ENCODE peak calls at places on chromosomes 1 and 21, in six cellular contexts. M, W, K, G, N and F are unnamed samples.

GRCh38 chr1:26354972-26355371 is 1.0 kb upstream of the CRYBG2 start:
- DNase-seq in G (no peak), N (no peak), M (no peak), K (no peak), W (no peak), F (no peak)

GRCh38 chr1:187566371-187566770 is 737.6 kb downstream of the PLA2G4A start:
- DNase-seq in W (no peak), K (no peak), M (peak), N (no peak), G (no peak), F (peak)

GRCh38 chr1:38246955-38247952 is 200.7 kb upstream of the POU3F1 start:
- DNase-seq in N (no peak), M (peak), W (peak), K (peak), G (peak), F (peak)

GRCh38 chr1:38818706-38819439 is 40.7 kb downstream of the RRAGC start:
- DNase-seq in G (peak), M (no peak), K (no peak), N (no peak), W (no peak), F (no peak)

GRCh38 chr1:24872446-24872845 is 57.6 kb downstream of the RUNX3 start:
- DNase-seq in M (no peak), K (no peak), G (no peak), N (no peak), W (no peak), F (no peak)

GRCh38 chr1:21261551-21262281 is 28.5 kb downstream of the ECE1 start:
- DNase-seq in N (peak), M (peak), W (peak), G (no peak), K (peak), F (peak)

GRCh38 chr1:161200421-161200991 is 1.7 kb upstream of the ADAMTS4 start:
- DNase-seq in M (no peak), N (no peak), K (no peak), W (no peak), G (no peak), F (no peak)

GRCh38 chr1:206489980-206490534 is 17.3 kb upstream of the RASSF5 start:
- DNase-seq in M (peak), W (peak), K (peak), N (peak), G (peak), F (no peak)

GRCh38 chr1:24769656-24770651 is 24.7 kb downstream of the CLIC4 start:
- DNase-seq in N (peak), G (no peak), W (no peak), M (peak), K (no peak), F (peak)

GRCh38 chr1:110645962-110646735 is 28.6 kb downstream of the KCNA3 start:
- DNase-seq in G (no peak), K (no peak), M (peak), W (no peak), N (peak), F (peak)

GRCh38 chr1:191498318-191498717 is 659.9 kb upstream of the RGS18 start:
- DNase-seq in N (peak), M (peak), K (no peak), G (no peak), W (no peak), F (no peak)

GRCh38 chr1:67211589-67212563 is 45.6 kb downstream of the IL23R start:
- DNase-seq in W (no peak), G (peak), M (peak), N (peak), K (peak), F (no peak)

GRCh38 chr1:26537951-26538352 is 8.4 kb downstream of the RPS6KA1 start:
- DNase-seq in G (no peak), N (peak), M (peak), W (peak), K (peak), F (no peak)

GRCh38 chr1:32801096-32801713 is 16.0 kb downstream of the YARS1 start:
- DNase-seq in W (no peak), G (no peak), K (no peak), M (peak), N (no peak), F (no peak)

GRCh38 chr1:99647460-99647859 is 1.5 kb downstream of the PALMD start:
- DNase-seq in K (no peak), N (no peak), M (no peak), G (no peak), W (no peak), F (no peak)

GRCh38 chr21:34340062-34340461 is 23.7 kb upstream of the KCNE2 start:
- DNase-seq in W (no peak), N (no peak), M (no peak), G (no peak), K (no peak), F (no peak)

GRCh38 chr1:39666772-39667171 is 5.1 kb downstream of the NT5C1A start:
- DNase-seq in W (no peak), N (no peak), K (no peak), M (no peak), G (no peak), F (no peak)

GRCh38 chr1:109385417-109385816 is 12.3 kb downstream of the SORT1 start:
- DNase-seq in N (no peak), K (peak), W (no peak), M (no peak), G (no peak), F (peak)

GRCh38 chr1:39895096-39895495 is 6.6 kb downstream of the MYCL start:
- DNase-seq in G (no peak), K (no peak), M (peak), W (no peak), N (peak), F (no peak)

GRCh38 chr1:244163861-244164562 is 112.9 kb downstream of the ZBTB18 start:
- DNase-seq in W (no peak), K (peak), N (peak), M (peak), G (no peak), F (peak)

GRCh38 chr21:38773108-38774061 is 32.3 kb upstream of the ETS2 start:
- DNase-seq in W (no peak), M (peak), K (no peak), G (no peak), N (peak), F (peak)

GRCh38 chr1:37477946-37478345 is 3.6 kb downstream of the ZC3H12A start:
- DNase-seq in M (no peak), G (no peak), N (no peak), K (peak), W (no peak), F (no peak)

GRCh38 chr1:27602510-27603319 is 1.2 kb downstream of the AHDC1 start:
- DNase-seq in M (peak), W (peak), N (no peak), K (peak), G (peak), F (no peak)

GRCh38 chr1:151681921-151682320 is 34.7 kb downstream of the CELF3 start:
- DNase-seq in G (no peak), K (no peak), N (no peak), M (peak), W (no peak), F (no peak)

GRCh38 chr1:113042336-113043143 is 30.5 kb upstream of the LRIG2 start:
- DNase-seq in M (peak), K (peak), G (peak), W (peak), N (peak), F (peak)
- H3K4me3 ChIP-seq in M (no peak), K (no peak), G (no peak), W (no peak), N (no peak), F (no peak)

GRCh38 chr1:226733309-226733708 is 5.8 kb downstream of the ITPKB start:
- DNase-seq in G (no peak), K (no peak), W (no peak), M (no peak), N (no peak), F (no peak)
- H3K4me3 ChIP-seq in G (no peak), K (no peak), W (no peak), M (no peak), N (no peak), F (no peak)

DNA sequence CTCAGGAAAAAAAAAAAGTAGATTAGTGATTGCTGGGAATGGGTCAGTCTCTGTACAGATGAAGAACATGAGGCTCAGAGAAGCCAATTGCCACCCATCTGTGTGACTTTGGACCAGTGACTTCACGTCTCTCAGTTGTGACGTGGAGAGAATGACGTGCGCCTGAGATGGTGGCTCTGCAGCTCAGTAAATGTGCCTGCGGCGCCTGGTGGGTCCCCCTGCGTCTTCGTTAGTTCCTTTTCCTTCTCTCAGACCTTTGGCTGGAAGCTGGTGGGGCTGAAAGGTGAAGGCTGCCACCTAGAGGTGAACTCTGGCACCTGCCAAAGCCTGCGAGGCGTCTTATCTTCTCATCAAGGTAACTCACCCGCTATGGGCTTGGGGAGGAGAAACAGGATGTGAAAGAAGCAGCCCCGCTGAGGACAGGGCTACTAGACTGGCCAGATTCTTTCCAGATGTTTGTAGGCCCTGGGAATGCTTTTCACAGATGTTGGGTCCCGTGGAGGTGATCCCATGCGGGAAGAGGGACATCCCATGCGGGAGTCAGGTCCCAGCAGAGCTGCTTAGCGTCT is 8.7 kb upstream of the E2F2 start:
- DNase-seq in K (peak), M (peak), W (peak), N (peak), G (peak), F (no peak)
- H3K4me3 ChIP-seq in K (no peak), M (peak), W (no peak), N (peak), G (peak), F (no peak)

GRCh38 chr1:3390291-3390690 is 64.2 kb upstream of the ARHGEF16 start:
- DNase-seq in N (no peak), W (no peak), G (no peak), K (no peak), M (no peak), F (no peak)

GRCh38 chr1:3393987-3394920 is 60.2 kb upstream of the ARHGEF16 start:
- DNase-seq in W (no peak), K (no peak), N (no peak), M (no peak), G (no peak), F (no peak)

GRCh38 chr1:3391711-3392110 is 62.8 kb upstream of the ARHGEF16 start:
- DNase-seq in N (no peak), G (no peak), W (no peak), M (no peak), K (no peak), F (no peak)

GRCh38 chr1:3396411-3396810 is 58.1 kb upstream of the ARHGEF16 start:
- DNase-seq in W (no peak), G (no peak), M (no peak), K (no peak), N (no peak), F (no peak)

GRCh38 chr1:3393024-3393986 is 61.2 kb upstream of the ARHGEF16 start:
- DNase-seq in G (peak), N (no peak), K (no peak), W (no peak), M (peak), F (no peak)
- H3K4me3 ChIP-seq in G (no peak), N (no peak), K (no peak), W (no peak), M (no peak), F (no peak)

DNA sequence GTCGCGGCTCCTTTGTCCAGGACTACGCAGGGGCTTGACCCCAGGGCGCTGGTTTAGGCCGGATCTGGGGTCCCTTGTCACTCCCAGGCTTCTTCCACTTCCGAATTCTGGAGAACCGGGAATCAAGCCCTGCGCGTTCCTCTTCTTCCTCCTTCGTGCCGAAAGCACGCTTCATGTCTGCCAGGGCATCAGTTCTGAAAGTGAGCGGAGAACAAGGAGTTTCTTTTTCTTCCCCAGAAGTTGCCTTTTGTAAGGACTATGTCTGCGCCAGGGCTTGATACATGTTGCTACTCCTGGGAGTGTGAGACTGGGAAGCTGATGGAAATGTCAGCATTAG is 196.0 kb upstream of the LMO4 start:
- DNase-seq in M (no peak), N (no peak), K (no peak), W (no peak), G (no peak), F (no peak)
- H3K4me3 ChIP-seq in M (no peak), N (no peak), K (no peak), W (peak), G (no peak), F (no peak)

DNA sequence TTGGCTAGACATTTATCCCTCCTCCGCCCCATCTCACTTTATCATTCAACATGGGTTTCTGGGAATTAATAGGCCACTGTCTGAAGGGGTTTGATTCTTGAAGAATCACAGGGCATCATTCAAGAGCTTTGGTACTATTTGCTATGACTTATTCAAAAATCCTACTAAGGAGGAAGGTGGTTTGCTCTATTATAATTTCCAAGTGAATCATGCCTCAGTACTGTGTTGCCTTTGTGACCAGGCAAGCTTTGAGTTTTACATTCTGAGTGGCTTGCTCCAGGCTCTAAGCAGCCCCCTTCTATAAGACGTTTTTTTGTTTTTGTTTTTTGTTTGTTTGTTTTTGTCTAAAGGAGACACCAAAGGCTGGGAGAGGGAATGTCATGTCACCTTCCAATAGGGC is 2.6 kb downstream of the C1orf21 start:
- DNase-seq in G (no peak), N (peak), K (no peak), W (no peak), M (no peak), F (no peak)
- H3K4me3 ChIP-seq in G (no peak), N (peak), K (peak), W (no peak), M (no peak), F (no peak)

GRCh38 chr1:2628191-2628932 is 4.5 kb downstream of the MMEL1 start:
- DNase-seq in N (no peak), K (no peak), M (no peak), W (no peak), G (no peak), F (no peak)
- H3K4me3 ChIP-seq in N (no peak), K (no peak), M (no peak), W (no peak), G (no peak), F (no peak)

DNA sequence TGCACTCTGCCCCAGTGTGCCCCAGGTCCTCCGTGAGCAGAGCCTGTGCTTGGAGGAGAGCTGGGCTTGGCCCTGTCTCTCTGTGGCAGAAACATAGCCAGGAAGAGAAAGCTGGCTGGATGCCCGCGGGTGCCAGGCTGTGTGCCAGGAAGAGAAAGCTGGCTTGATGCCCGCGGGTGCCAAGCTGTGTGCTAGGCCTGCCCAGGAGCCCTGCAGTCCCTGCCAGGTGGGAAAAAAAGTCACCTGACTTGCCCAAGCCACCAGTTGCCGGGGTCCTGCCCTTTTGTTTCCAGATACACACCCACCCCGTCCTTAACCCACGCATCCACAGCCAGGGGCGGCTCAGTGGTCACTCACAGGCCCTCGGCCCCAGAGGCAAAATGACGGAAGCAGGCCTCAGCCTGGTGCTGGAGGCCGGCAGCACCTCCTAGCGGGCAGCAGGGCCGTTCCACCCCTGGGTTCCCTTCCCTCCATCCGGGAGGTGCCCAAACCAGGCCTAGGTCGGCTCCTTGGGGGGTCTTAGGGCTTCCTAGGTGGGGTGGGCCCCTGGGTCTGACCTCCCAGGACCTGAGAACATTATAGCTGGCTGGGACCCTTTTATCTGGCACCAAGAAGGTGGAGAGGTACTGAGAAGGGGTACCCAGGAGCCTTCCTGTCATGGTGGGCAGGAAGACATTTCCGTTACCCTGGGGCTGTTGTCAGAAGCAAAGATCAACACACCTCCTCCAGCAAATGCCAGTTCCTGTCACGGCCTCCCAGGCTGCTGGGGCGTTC is 9.1 kb downstream of the ITGB2 start:
- DNase-seq in M (no peak), N (no peak), K (peak), G (no peak), W (peak), F (no peak)
- H3K4me3 ChIP-seq in M (no peak), N (no peak), K (no peak), G (no peak), W (peak), F (no peak)

GRCh38 chr1:185314416-185314815 is 2.6 kb downstream of the IVNS1ABP start:
- DNase-seq in M (peak), N (peak), K (no peak), W (no peak), G (peak), F (no peak)

GRCh38 chr1:185309566-185309965 is 7.5 kb downstream of the IVNS1ABP start:
- DNase-seq in M (no peak), K (no peak), G (no peak), W (no peak), N (no peak), F (no peak)

GRCh38 chr1:185308126-185308525 is 8.9 kb downstream of the IVNS1ABP start:
- DNase-seq in K (no peak), N (no peak), W (no peak), M (no peak), G (no peak), F (no peak)

GRCh38 chr1:185312361-185312760 is 4.7 kb downstream of the IVNS1ABP start:
- DNase-seq in W (no peak), K (no peak), M (no peak), G (no peak), N (no peak), F (no peak)

DNA sequence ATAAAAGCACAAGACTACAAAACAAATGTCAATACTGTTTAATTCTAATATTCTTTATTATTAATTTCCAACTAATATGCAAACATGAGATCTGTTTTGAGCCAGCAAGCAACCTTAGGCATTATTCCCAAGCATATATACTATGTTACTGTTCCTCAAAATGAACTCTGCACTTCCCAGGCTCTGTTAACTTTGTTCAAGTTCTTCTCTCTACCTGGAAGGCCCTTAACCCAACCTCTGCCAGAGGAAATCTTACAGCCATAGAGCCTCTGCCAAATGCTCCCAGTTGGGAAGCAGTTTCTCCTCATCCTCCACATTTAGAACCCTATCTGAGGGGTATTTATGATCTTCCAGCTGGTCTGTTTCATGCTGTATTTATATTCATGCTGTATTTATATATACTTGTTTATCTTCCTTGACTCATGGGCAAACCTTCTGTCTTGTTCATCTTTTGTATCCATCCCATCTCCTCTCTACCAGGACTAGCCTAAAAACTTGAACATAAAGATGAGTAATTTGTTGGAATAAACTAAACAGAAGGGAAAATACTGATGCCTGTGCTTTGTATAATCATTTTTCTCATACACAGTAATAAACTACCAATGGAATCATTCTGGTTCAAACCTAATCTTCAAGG is 5.3 kb downstream of the IVNS1ABP start:
- DNase-seq in N (no peak), K (no peak), W (no peak), M (no peak), G (no peak), F (no peak)
- H3K4me3 ChIP-seq in N (no peak), K (no peak), W (no peak), M (no peak), G (no peak), F (no peak)